ENCODE peak calls at places on chromosomes 13 and 19, in seven cellular contexts. I is cardiac fibroblast, F is M059J, A is NCI-H1105 treated with DMSO at 0.1 percent for 48 hours, O is RWPE2, Z is colonic mucosa, Q is lower leg skin. B is an unnamed sample.
A peak's percentile ranks its signal among the peaks of the same experiment; 100 is the strongest.

GRCh38 chr13:72960541-72960940 is 98.3 kb upstream of the KLF5 start:
- DNase-seq in I (no peak), F (no peak), A (peak; percentile 82), O (no peak), Z (no peak), Q (no peak), B (no peak)

GRCh38 chr13:59261928-59262488 is 901.7 kb downstream of the DIAPH3 start:
- DNase-seq in I (peak; percentile 29), F (peak; percentile 17), A (no peak), O (no peak), Z (no peak), Q (no peak), B (peak; percentile 8)

GRCh38 chr13:63625869-63626268 is 2210.2 kb upstream of the PCDH20 start:
- DNase-seq in I (peak; percentile 32), F (peak; percentile 13), A (no peak), O (no peak), Z (no peak), Q (no peak), B (no peak)

GRCh38 chr19:14147797-14148605 is 11.6 kb upstream of the ASF1B start:
- DNase-seq in I (peak; percentile 69), F (peak; percentile 49), A (peak; percentile 57), O (no peak), Z (peak; percentile 72), Q (peak; percentile 35), B (peak; percentile 39)

GRCh38 chr19:50387176-50387867 is 3.2 kb downstream of the POLD1 start:
- DNase-seq in I (peak; percentile 77), F (no peak), A (no peak), O (no peak), Z (no peak), Q (no peak), B (no peak)

GRCh38 chr13:46295531-46296464 is 84.1 kb downstream of the LRRC63 start:
- DNase-seq in I (peak; percentile 97), F (peak; percentile 78), A (no peak), O (no peak), Z (no peak), Q (peak; percentile 24), B (peak; percentile 66)

GRCh38 chr13:60032836-60033235 is 130.9 kb downstream of the DIAPH3 start:
- DNase-seq in I (no peak), F (no peak), A (no peak), O (no peak), Z (no peak), Q (no peak), B (no peak)

GRCh38 chr19:54154603-54155345 is 4.7 kb downstream of the LENG1 start:
- DNase-seq in I (peak; percentile 84), F (peak; percentile 87), A (no peak), O (no peak), Z (no peak), Q (no peak), B (no peak)

GRCh38 chr13:50766043-50766442 is 77.4 kb downstream of the DLEU7 start:
- DNase-seq in I (no peak), F (no peak), A (no peak), O (no peak), Z (no peak), Q (no peak), B (no peak)

GRCh38 chr13:70255406-70255991 is 147.2 kb upstream of the KLHL1 start:
- DNase-seq in I (no peak), F (no peak), A (no peak), O (no peak), Z (no peak), Q (no peak), B (no peak)

GRCh38 chr19:41708481-41708880 is at the start of gene CEACAM5:
- DNase-seq in I (no peak), F (no peak), A (no peak), O (no peak), Z (peak; percentile 95), Q (no peak), B (no peak)

GRCh38 chr19:30656520-30657100 is 284.4 kb downstream of the ZNF536 start:
- DNase-seq in I (no peak), F (no peak), A (no peak), O (no peak), Z (no peak), Q (no peak), B (no peak)

GRCh38 chr19:3404324-3405260 is 38.2 kb downstream of the NFIC start:
- DNase-seq in I (peak; percentile 91), F (peak; percentile 29), A (no peak), O (no peak), Z (peak; percentile 58), Q (peak; percentile 79), B (no peak)

GRCh38 chr13:76993021-76993420 is 1.1 kb downstream of the CLN5 start:
- DNase-seq in I (peak; percentile 49), F (peak; percentile 11), A (no peak), O (no peak), Z (no peak), Q (no peak), B (no peak)

B was measured in erythroblast.